ENCODE peak calls at places on chromosomes 4 and X, in five cellular contexts. L, P, M, S and X are unnamed samples.

GRCh38 chrX:19792412-19792811 is 95.0 kb downstream of the SH3KBP1 start:
- DNase-seq in L (no peak), M (no peak), S (no peak), P (no peak), X (no peak)

GRCh38 chrX:142978130-142978684 is 47.5 kb upstream of the SPANXN4 start:
- DNase-seq in S (no peak), P (no peak), M (no peak), L (no peak), X (no peak)

GRCh38 chrX:115093206-115093605 is 75.8 kb upstream of the IL13RA2 start:
- DNase-seq in P (no peak), L (no peak), M (no peak), S (no peak), X (no peak)

GRCh38 chr4:55949480-55949802 is 696 bp downstream of the CEP135 start:
- DNase-seq in P (no peak), L (no peak), M (no peak), S (no peak), X (no peak)

GRCh38 chrX:39196192-39197102 is 395.2 kb downstream of the MID1IP1 start:
- DNase-seq in S (peak; percentile 29), P (no peak), L (no peak), M (peak; percentile 85), X (peak; percentile 34)

GRCh38 chrX:153423652-153424051 is 12.4 kb downstream of the ZFP92 start:
- DNase-seq in P (no peak), M (no peak), L (peak; percentile 52), S (no peak), X (no peak)

GRCh38 chrX:109936114-109936513 is 66.8 kb upstream of the TMEM164 start:
- DNase-seq in S (no peak), M (peak; percentile 83), P (no peak), L (no peak), X (no peak)

GRCh38 chr4:16031554-16032381 is 52.1 kb downstream of the PROM1 start:
- DNase-seq in S (no peak), P (no peak), M (no peak), L (no peak), X (no peak)

GRCh38 chr4:113756005-113756410 is 5.5 kb downstream of the CAMK2D start:
- DNase-seq in P (no peak), M (peak; percentile 76), S (no peak), L (no peak), X (no peak)

GRCh38 chrX:20427173-20427770 is 160.6 kb upstream of the RPS6KA3 start:
- DNase-seq in P (no peak), M (no peak), S (no peak), L (no peak), X (no peak)

GRCh38 chr4:5852806-5853205 is 40.1 kb downstream of the CRMP1 start:
- DNase-seq in P (no peak), M (no peak), S (no peak), L (no peak), X (no peak)

GRCh38 chr4:114535725-114536124 is 62.9 kb upstream of the UGT8 start:
- DNase-seq in S (no peak), M (no peak), P (no peak), L (no peak), X (no peak)

GRCh38 chr4:74933562-74934015 is 673 bp downstream of the PARM1 start:
- DNase-seq in P (peak; percentile 6), L (no peak), M (peak; percentile 8), S (peak; percentile 40), X (no peak)

GRCh38 chr4:104490770-104491395 is 3.8 kb downstream of the CXXC4 start:
- DNase-seq in M (peak; percentile 54), L (peak; percentile 77), P (peak; percentile 81), S (peak; percentile 74), X (peak; percentile 71)

GRCh38 chrX:14357314-14357713 is 172.0 kb upstream of the GLRA2 start:
- DNase-seq in P (no peak), L (no peak), M (peak; percentile 47), S (no peak), X (no peak)

GRCh38 chr4:5524900-5525299 is 183.5 kb downstream of the EVC2 start:
- DNase-seq in P (peak; percentile 32), S (no peak), M (peak; percentile 46), L (no peak), X (no peak)

GRCh38 chrX:83658731-83659130 is 150.6 kb downstream of the POU3F4 start:
- DNase-seq in L (no peak), S (no peak), M (no peak), P (peak; percentile 8), X (no peak)
- TF ChIP-seq CTCF in L (no peak), S (no peak), M (peak; percentile 17), P (peak; percentile 51), X (no peak)

GRCh38 chr4:180150818-180151217 is 2092.4 kb upstream of the TENM3 start:
- DNase-seq in M (no peak), L (no peak), S (no peak), P (peak; percentile 0), X (no peak)
- TF ChIP-seq CTCF in M (peak; percentile 18), L (peak; percentile 21), S (peak; percentile 43), P (peak; percentile 63), X (peak; percentile 28)

DNA sequence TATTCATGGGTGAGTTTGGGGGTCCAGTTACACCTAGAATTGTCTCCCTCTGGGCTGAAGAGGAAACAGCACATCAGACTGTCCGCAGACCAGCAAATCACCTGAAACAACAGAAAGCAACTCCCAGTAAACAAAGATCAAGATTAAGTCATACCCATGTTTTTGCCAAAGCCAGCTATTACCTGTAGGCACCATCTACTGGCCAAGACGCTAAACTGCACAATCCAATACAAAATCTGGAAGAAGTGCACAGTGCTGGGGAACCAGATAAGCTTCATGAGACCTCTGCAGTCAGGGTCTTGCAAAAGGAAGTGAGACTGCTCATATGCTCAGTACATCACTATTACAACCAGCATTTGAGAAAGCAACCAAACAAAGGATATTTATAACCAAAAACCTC is 157.5 kb upstream of the ITM2A start:
- DNase-seq in L (no peak), P (no peak), S (no peak), M (no peak), X (peak; percentile 6)
- TF ChIP-seq CTCF in L (no peak), P (peak; percentile 37), S (peak; percentile 9), M (peak; percentile 24), X (peak; percentile 27)

GRCh38 chr4:54165011-54165410 is 64.1 kb upstream of the PDGFRA start:
- DNase-seq in S (no peak), L (no peak), M (no peak), P (no peak), X (no peak)

GRCh38 chr4:54165438-54165837 is 63.7 kb upstream of the PDGFRA start:
- DNase-seq in L (no peak), P (no peak), M (peak; percentile 92), S (no peak), X (no peak)

GRCh38 chr4:54167508-54167907 is 61.6 kb upstream of the PDGFRA start:
- DNase-seq in S (no peak), M (no peak), L (no peak), P (no peak), X (no peak)

GRCh38 chr4:54172156-54172555 is 56.9 kb upstream of the PDGFRA start:
- DNase-seq in P (no peak), M (no peak), S (no peak), L (no peak), X (no peak)

DNA sequence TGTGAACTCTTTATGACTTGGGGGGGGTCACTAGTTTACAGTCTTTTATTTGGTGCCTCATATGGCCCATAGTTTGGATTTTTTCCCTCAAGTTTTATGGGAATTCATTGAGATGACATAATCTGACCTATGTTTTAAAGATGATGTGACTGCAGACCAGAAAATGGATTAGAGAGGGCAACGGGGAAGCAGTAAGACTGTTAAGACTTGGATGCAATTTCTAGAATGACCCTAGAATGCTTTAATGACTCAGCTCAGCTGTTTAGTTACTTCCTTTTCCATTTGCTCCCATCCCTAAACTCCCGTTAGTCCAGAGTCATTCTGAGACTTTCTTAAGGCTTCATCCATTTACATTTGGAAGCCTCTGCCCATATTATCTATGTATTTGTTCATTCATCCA is 59.9 kb upstream of the PDGFRA start:
- DNase-seq in S (no peak), L (no peak), P (no peak), M (peak; percentile 22), X (no peak)
- TF ChIP-seq CTCF in S (no peak), L (no peak), P (no peak), M (no peak), X (no peak)

DNA sequence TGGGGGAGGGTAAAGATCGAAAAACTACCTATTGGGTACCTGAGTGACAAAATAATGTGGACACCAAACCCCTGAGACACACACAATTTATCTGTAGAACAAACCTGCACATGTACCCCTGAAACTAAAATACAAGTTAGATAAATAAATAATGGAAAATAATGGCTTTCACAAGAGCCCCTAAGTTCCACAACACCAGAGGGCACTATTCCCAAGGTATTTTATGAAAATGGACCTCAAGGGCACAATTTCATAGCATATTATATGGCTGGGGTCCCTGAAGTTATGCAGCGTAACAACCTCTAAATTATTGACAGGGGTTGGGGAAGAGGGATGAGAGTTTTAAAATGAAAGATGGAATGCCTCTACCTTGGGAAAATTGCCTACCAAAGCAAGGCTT is 81.3 kb upstream of the TMEM33 start:
- DNase-seq in M (no peak), L (no peak), P (no peak), S (no peak), X (no peak)
- TF ChIP-seq CTCF in M (peak; percentile 11), L (no peak), P (peak; percentile 22), S (no peak), X (peak; percentile 19)

GRCh38 chr4:163331629-163332360 is 601 bp downstream of the NPY1R start:
- DNase-seq in M (peak; percentile 5), S (peak; percentile 13), L (peak; percentile 17), P (peak; percentile 36), X (peak; percentile 19)
- TF ChIP-seq CTCF in M (no peak), S (no peak), L (no peak), P (no peak), X (no peak)

DNA sequence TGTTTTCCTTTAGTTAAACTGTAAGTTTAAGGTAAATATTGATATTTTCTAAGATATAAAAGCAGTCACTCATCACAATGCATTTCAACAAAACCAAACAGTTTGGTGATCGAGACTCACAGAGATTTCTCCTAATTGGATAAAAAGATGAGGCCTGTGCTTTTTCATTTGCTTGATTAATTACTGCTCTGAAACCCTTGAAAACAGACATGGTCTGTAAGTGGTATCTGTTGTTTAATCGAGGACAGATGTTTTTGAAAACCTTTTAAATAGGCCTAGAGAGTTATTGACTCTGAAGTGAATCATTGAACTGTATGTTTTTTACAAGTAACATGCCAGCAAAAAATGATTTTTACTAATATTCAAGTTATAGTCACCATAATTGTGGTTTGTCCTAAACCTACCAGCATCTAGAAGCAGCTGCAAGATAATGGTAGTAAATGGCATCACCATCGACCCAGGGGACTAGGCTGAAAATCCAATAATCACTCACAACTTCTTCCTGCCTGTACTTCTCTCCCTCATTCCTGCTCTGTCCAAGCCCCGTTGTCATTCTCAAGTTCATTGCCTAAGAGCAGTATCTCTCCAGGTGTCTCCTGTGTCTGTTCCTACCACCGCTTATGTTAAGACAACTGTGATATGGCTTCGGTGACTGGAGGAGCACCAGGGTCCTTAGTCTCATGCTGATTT is 87.6 kb upstream of the SHISA3 start:
- DNase-seq in M (no peak), P (peak; percentile 70), L (no peak), S (no peak), X (no peak)
- TF ChIP-seq CTCF in M (no peak), P (no peak), L (no peak), S (no peak), X (no peak)